ENCODE peak calls at places on chromosomes 11 and 22, in eight cellular contexts. B is gastrocnemius medialis, O is pancreas, I is mucosa of descending colon, J is psoas muscle, L is upper lobe of right lung, T is OCI-LY7, X is heart left ventricle. Q is an unnamed sample.

GRCh38 chr22:23389271-23390071 is 190.6 kb downstream of the IGLL1 start:
- DNase-seq in B (no peak), O (no peak), I (no peak), J (no peak), L (no peak), T (no peak), X (no peak), Q (no peak)

GRCh38 chr11:123493393-123494063 is 63.5 kb downstream of the GRAMD1B start:
- DNase-seq in B (no peak), O (no peak), I (no peak), J (no peak), L (no peak), T (no peak), X (no peak), Q (no peak)

GRCh38 chr11:17219016-17219415 is 11.2 kb upstream of the PIK3C2A start:
- DNase-seq in B (no peak), O (no peak), I (no peak), J (no peak), L (no peak), T (no peak), X (no peak), Q (no peak)

GRCh38 chr11:7019500-7020182 is 505 bp downstream of the ZNF214 start:
- DNase-seq in B (no peak), O (peak; percentile 32), I (peak; percentile 51), J (peak; percentile 23), L (peak; percentile 66), T (no peak), X (peak; percentile 31), Q (no peak)

GRCh38 chr11:64343740-64344133 is 3.7 kb downstream of the CCDC88B start:
- DNase-seq in B (no peak), O (peak; percentile 59), I (peak; percentile 68), J (no peak), L (no peak), T (no peak), X (no peak), Q (no peak)

GRCh38 chr22:23518381-23519187 is 61.5 kb downstream of the IGLL1 start:
- DNase-seq in B (no peak), O (no peak), I (peak; percentile 52), J (no peak), L (no peak), T (no peak), X (no peak), Q (no peak)

GRCh38 chr22:42939451-42939881 is 75.5 kb downstream of the PACSIN2 start:
- DNase-seq in B (no peak), O (no peak), I (no peak), J (no peak), L (peak; percentile 5), T (no peak), X (no peak), Q (no peak)

GRCh38 chr22:28395920-28396447 is 283.7 kb downstream of the TTC28 start:
- DNase-seq in B (no peak), O (no peak), I (no peak), J (no peak), L (no peak), T (no peak), X (no peak), Q (no peak)

GRCh38 chr11:40274017-40274416 is 1185.4 kb downstream of the LRRC4C start:
- DNase-seq in B (no peak), O (no peak), I (no peak), J (no peak), L (no peak), T (no peak), X (no peak), Q (no peak)

GRCh38 chr22:28976588-28976987 is 85.0 kb downstream of the C22orf31 start:
- DNase-seq in B (no peak), O (no peak), I (no peak), J (no peak), L (no peak), T (no peak), X (no peak), Q (no peak)

DNA sequence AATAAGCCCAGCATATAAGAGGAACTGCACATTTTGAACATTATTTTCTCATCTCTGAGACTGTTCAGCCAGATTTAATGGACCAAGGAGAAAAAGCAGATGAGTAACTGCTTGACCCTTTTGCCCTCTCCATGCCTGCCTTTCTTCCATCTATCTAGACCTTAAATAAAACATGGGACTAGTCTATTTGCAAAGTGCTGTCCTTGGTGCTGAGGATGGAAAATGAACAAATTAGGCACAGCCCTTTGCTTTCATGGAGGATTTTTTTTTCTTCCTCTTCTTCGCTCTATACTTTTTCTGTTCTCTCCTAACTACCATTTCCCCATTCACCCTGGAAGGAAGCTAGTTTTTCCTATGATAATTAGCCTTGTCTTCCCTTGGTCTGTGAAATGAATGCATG is 361.3 kb downstream of the GRM5 start:
- DNase-seq in B (no peak), O (no peak), I (no peak), J (no peak), L (no peak), T (no peak), X (no peak), Q (no peak)
- H3K4me1 ChIP-seq in B (no peaks in the 10 kb centered on the region), O (no peaks in the 10 kb centered on the region), I (no peaks in the 10 kb centered on the region), J (no peaks in the 10 kb centered on the region), L (no peaks in the 10 kb centered on the region), T (no peaks in the 10 kb centered on the region), X (no peaks in the 10 kb centered on the region), Q (no peaks in the 10 kb centered on the region)

DNA sequence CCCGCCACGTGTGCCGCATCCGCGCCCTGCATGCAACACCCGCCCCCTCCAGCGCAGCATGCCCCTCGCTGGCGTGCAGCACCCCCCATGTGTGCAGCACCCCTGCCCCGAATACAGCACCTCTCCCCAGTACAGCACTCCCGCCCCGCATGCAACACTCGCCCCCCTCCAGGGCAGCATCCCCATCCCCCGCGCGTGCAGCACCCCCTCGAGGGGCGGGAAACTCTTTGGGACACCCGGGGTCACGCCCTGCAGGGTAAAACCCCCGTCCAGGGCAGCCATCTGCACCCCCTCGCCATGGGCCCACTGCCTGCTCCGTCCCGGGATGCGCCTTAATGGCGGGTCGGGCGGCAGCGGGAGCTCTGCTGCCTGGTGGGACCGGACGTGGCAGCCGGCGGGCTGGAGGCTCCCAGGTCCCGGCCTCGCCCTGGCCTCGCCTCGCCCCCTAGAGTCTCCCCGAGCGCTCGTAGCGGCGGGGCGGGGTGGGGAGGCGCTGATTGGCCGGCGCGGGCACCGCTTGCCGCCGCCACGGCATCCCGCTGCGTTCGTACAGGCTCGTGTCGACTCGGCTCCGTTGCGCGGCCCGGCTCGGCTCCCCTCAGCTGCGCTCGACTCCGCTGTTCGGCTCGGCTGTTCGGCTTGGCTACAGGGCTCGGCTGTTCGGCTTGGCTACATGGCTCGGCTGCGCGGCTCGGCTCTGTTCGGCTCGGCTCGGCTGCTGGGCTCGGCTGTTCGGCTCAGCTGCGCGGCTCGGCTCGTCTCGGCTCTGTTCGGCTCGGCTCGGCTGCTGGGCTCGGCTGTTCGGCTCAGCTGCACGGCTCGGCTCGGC is 417 bp upstream of the BRSK2 start:
- DNase-seq in B (peak; percentile 94), O (peak; percentile 99), I (peak; percentile 97), J (peak; percentile 96), L (peak; percentile 98), T (peak; percentile 31), X (peak; percentile 97), Q (peak; percentile 89)
- TF ChIP-seq CTCF in B (no peak), O (no peak), I (no peak), J (no peak), L (peak; percentile 10), T (no peak), X (peak; percentile 28), Q (no peak)

GRCh38 chr11:26584818-26585217 is 12.8 kb upstream of the MUC15 start:
- DNase-seq in B (no peak), O (no peak), I (no peak), J (no peak), L (no peak), T (no peak), X (no peak), Q (no peak)

GRCh38 chr11:26583550-26583949 is 11.5 kb upstream of the MUC15 start:
- DNase-seq in B (no peak), O (no peak), I (no peak), J (no peak), L (no peak), T (no peak), X (no peak), Q (no peak)

DNA sequence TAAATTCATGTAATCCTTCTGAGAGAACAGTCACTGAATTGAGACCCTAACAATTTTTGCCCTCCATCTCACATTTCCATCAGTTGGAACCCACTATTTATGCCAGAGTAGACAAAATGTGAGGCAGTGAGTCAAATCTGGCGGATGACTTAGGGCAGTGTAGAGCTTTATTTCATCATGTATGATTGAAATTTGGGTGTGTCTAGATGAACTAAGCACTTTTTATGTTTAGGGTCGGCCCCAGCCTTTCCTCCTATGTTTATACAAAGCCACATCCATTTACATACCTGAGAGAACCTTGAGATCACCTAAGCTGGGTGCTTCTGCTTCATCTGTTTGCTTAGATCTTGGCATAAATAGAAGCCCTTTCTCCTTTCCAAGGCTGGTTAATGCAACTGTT is 15.0 kb upstream of the MUC15 start:
- DNase-seq in B (no peak), O (no peak), I (no peak), J (no peak), L (no peak), T (no peak), X (no peak), Q (no peak)
- H3K4me1 ChIP-seq in B (no peaks in the 10 kb centered on the region), O (no peaks in the 10 kb centered on the region), I (no peaks in the 10 kb centered on the region), J (no peaks in the 10 kb centered on the region), L (no peaks in the 10 kb centered on the region), T (no peaks in the 10 kb centered on the region), X (no peaks in the 10 kb centered on the region), Q (no peaks in the 10 kb centered on the region)

DNA sequence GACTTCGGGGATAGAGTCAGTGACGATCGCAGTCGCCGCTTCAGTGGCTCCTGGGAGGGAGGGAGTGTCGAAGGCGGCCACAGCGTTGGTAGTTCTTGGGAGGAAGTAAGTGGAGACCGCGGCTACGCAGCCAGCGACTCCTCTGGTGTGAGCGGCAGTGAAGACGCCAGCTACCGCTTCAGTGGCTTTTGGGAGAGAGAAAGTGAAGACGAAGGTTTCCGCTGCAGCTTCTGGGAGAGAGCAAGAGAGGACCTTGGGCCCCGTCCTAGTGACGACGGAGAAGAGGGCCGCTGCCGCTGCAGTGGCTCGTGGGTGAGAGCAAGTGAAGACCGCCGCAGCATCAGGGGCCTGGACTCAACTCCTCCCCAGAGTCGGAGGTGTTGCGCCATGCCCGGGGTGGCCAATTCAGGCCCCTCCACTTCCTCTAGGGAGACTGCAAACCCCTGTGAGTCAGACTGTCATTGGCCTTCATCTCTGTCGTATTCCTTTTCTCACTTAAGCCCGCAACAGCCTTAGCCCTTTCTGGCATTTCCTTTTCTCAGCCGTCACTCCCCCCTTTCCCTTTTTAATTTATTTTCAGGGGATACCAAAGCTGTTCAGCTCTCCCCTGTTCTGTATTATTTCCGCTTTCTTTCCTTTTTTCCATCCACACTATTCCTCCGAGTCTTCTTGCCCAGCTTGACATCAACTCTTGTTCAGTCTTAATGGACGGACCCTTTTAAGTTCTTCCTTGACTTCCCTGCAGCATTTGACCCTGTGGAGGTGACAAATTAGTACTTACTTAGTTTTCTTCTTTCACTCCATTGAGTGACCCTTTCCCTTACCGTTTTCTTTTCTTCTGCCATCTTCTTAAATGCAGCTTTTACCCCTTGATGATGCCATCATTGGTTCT is 1.0 kb downstream of the ANKRD42 start:
- DNase-seq in B (peak; percentile 16), O (peak; percentile 54), I (peak; percentile 75), J (peak; percentile 85), L (peak; percentile 91), T (peak; percentile 56), X (peak; percentile 72), Q (peak; percentile 37)
- TF ChIP-seq CTCF in B (no peak), O (no peak), I (no peak), J (no peak), L (no peak), T (no peak), X (no peak), Q (no peak)

GRCh38 chr11:95087171-95087570 is 2.5 kb upstream of the ENDOD1 start:
- DNase-seq in B (no peak), O (no peak), I (no peak), J (no peak), L (no peak), T (no peak), X (no peak), Q (no peak)
- H3K4me1 ChIP-seq in B (peaks cover 19% of the 10 kb centered on the region), O (peaks cover 9% of the 10 kb centered on the region), I (peaks cover 14% of the 10 kb centered on the region), J (peaks cover 23% of the 10 kb centered on the region), L (peaks cover 15% of the 10 kb centered on the region), T (peaks cover 27% of the 10 kb centered on the region), X (peaks cover 26% of the 10 kb centered on the region), Q (peaks cover 19% of the 10 kb centered on the region)

GRCh38 chr11:69362315-69362714 is 68.4 kb downstream of the MYEOV start:
- DNase-seq in B (no peak), O (no peak), I (no peak), J (no peak), L (no peak), T (no peak), X (no peak), Q (no peak)
- TF ChIP-seq CTCF in B (no peak), O (no peak), I (no peak), J (no peak), L (no peak), T (peak; percentile 43), X (no peak), Q (no peak)

Q was measured in thoracic aorta.